ENCODE peak calls at places on chromosome 4, in seven cellular contexts. H is astrocyte of the spinal cord; Y is amniotic stem cell; A is stimulated activated CD8-positive, alpha-beta memory T cell treated with anti-CD3 and anti-CD28 coated beads, Interleukin-2, amount 100 ng/mL, for 48 hours; I is dermis blood vessel endothelial cell; B is A549; V is B cell. M is an unnamed sample.

GRCh38 chr4:134202557-134202956 is 968 bp upstream of the PABPC4L start:
- DNase-seq in H (peak; percentile 18), Y (no peak), A (no peak), I (no peak), B (no peak), V (no peak), M (no peak)

GRCh38 chr4:6873792-6874461 is 35.7 kb upstream of the TBC1D14 start:
- DNase-seq in H (peak; percentile 67), Y (peak; percentile 21), A (peak; percentile 71), I (peak; percentile 81), B (peak; percentile 65), V (peak; percentile 76), M (no peak)

GRCh38 chr4:47198791-47199190 is 167.4 kb downstream of the GABRB1 start:
- DNase-seq in H (no peak), Y (no peak), A (no peak), I (no peak), B (no peak), V (no peak), M (no peak)

GRCh38 chr4:123555500-123556273 is 159.1 kb downstream of the SPRY1 start:
- DNase-seq in H (peak; percentile 98), Y (no peak), A (no peak), I (peak; percentile 93), B (peak; percentile 81), V (no peak), M (peak; percentile 91)

GRCh38 chr4:14871676-14872430 is 130.4 kb upstream of the CPEB2 start:
- DNase-seq in H (no peak), Y (no peak), A (no peak), I (peak; percentile 14), B (peak; percentile 25), V (peak; percentile 46), M (no peak)

GRCh38 chr4:127521463-127521862 is 111.3 kb upstream of the INTU start:
- DNase-seq in H (no peak), Y (no peak), A (no peak), I (no peak), B (no peak), V (no peak), M (no peak)

GRCh38 chr4:118743867-118744266 is 58.7 kb downstream of the METTL14 start:
- DNase-seq in H (no peak), Y (no peak), A (no peak), I (peak; percentile 58), B (no peak), V (no peak), M (no peak)

GRCh38 chr4:85995361-85995760 is 364.5 kb downstream of the MAPK10 start:
- DNase-seq in H (no peak), Y (no peak), A (no peak), I (no peak), B (no peak), V (no peak), M (no peak)

GRCh38 chr4:2546286-2546823 is 9.9 kb downstream of the FAM193A start:
- DNase-seq in H (no peak), Y (no peak), A (no peak), I (no peak), B (no peak), V (no peak), M (no peak)

M was measured in brain pericyte.